ENCODE peak calls at places on chromosomes 6 and 20, in five cellular contexts. W is HEK293T, G is T-cell, C is progenitor cell of endocrine pancreas, A is endodermal cell. D is an unnamed sample.

GRCh38 chr6:100171533-100172321 is 177.7 kb upstream of the MCHR2 start:
- DNase-seq in G (no peak), C (no peak), W (no peak), A (no peak), D (no peak)

GRCh38 chr6:107667790-107668189 is 156.3 kb downstream of the SCML4 start:
- DNase-seq in A (no peak), W (no peak), G (no peak), C (no peak), D (no peak)

GRCh38 chr20:34829191-34829590 is 3.7 kb upstream of the NCOA6 start:
- DNase-seq in W (no peak), A (no peak), C (no peak), G (no peak), D (no peak)

GRCh38 chr6:11968241-11968806 is 43.8 kb upstream of the HIVEP1 start:
- DNase-seq in W (no peak), G (no peak), A (no peak), C (no peak), D (no peak)

GRCh38 chr20:58420798-58421496 is 31.9 kb downstream of the VAPB start:
- DNase-seq in C (no peak), A (no peak), W (no peak), G (no peak), D (no peak)

GRCh38 chr6:21731411-21732031 is 138.0 kb downstream of the SOX4 start:
- DNase-seq in W (no peak), G (no peak), A (no peak), C (no peak), D (no peak)

GRCh38 chr20:39474829-39475228 is 512.7 kb downstream of the DHX35 start:
- DNase-seq in C (no peak), A (no peak), G (no peak), W (no peak), D (no peak)

GRCh38 chr20:46814366-46815232 is 80.0 kb upstream of the EYA2 start:
- DNase-seq in A (peak), G (no peak), W (peak), C (no peak), D (no peak)

GRCh38 chr6:170096191-170096802 is 194.6 kb downstream of the DLL1 start:
- DNase-seq in C (no peak), G (no peak), W (peak), A (peak), D (no peak)

GRCh38 chr20:13249118-13249859 is 28.2 kb downstream of the ISM1 start:
- DNase-seq in A (no peak), G (no peak), C (no peak), W (no peak), D (no peak)

GRCh38 chr6:149190228-149190831 is 127.2 kb upstream of the TAB2 start:
- DNase-seq in C (no peak), G (peak), A (peak), W (no peak), D (peak)

GRCh38 chr6:32196682-32197616 is 4.5 kb upstream of the GPSM3 start:
- DNase-seq in W (no peak), C (no peak), G (no peak), A (no peak), D (no peak)

GRCh38 chr6:25138697-25139051 is 140.5 kb upstream of the CARMIL1 start:
- DNase-seq in W (no peak), C (no peak), G (no peak), A (no peak), D (no peak)

GRCh38 chr6:87124074-87124473 is 29.2 kb upstream of the CGA start:
- DNase-seq in A (no peak), W (no peak), C (no peak), G (no peak), D (no peak)

GRCh38 chr6:17714879-17715860 is 8.4 kb upstream of the NUP153 start:
- DNase-seq in C (no peak), A (peak), G (no peak), W (peak), D (no peak)

GRCh38 chr6:125546827-125547226 is 202.6 kb upstream of the HEY2 start:
- DNase-seq in C (no peak), W (peak), A (peak), G (no peak), D (no peak)

GRCh38 chr20:8454137-8454712 is 322.2 kb downstream of the PLCB1 start:
- DNase-seq in W (peak), C (no peak), G (no peak), A (peak), D (peak)

GRCh38 chr6:42260972-42261371 is 43.3 kb upstream of the MRPS10 start:
- DNase-seq in W (peak), G (peak), C (peak), A (peak), D (no peak)

GRCh38 chr6:26056583-26057350 is 30.5 kb upstream of the HFE start:
- DNase-seq in A (peak), C (no peak), G (peak), W (no peak), D (no peak)

GRCh38 chr6:163288066-163288465 is 126.5 kb upstream of the QKI start:
- DNase-seq in A (no peak), C (no peak), G (no peak), W (no peak), D (no peak)

GRCh38 chr6:108589244-108589730 is 28.6 kb downstream of the FOXO3 start:
- DNase-seq in C (peak), W (no peak), G (no peak), A (peak), D (peak)

GRCh38 chr6:69819138-69819537 is 22.3 kb upstream of the LMBRD1 start:
- DNase-seq in G (no peak), C (no peak), A (no peak), W (no peak), D (no peak)

GRCh38 chr6:14771026-14771425 is 474.8 kb upstream of the JARID2 start:
- DNase-seq in W (no peak), C (no peak), G (no peak), A (no peak), D (no peak)

GRCh38 chr6:108565893-108566292 is 5.2 kb downstream of the FOXO3 start:
- DNase-seq in G (no peak), A (no peak), W (no peak), C (no peak), D (no peak)

GRCh38 chr6:3918474-3918873 is 69.3 kb downstream of the FAM50B start:
- DNase-seq in W (no peak), A (no peak), C (no peak), G (no peak), D (no peak)

GRCh38 chr6:110528930-110529325 is 52.5 kb upstream of the SLC22A16 start:
- DNase-seq in A (no peak), W (no peak), C (no peak), G (no peak), D (no peak)

GRCh38 chr6:473759-474453 is 82.4 kb downstream of the IRF4 start:
- DNase-seq in C (no peak), G (no peak), A (peak), W (no peak), D (no peak)

GRCh38 chr6:145483191-145483996 is 251.9 kb downstream of the EPM2A start:
- DNase-seq in C (no peak), A (no peak), G (no peak), W (no peak), D (no peak)

GRCh38 chr20:36604952-36605308 is 649 bp upstream of the RAB5IF start:
- DNase-seq in W (no peak), A (no peak), C (no peak), G (peak), D (no peak)

GRCh38 chr6:136326038-136326561 is 36.5 kb upstream of the BCLAF1 start:
- DNase-seq in C (no peak), A (no peak), W (peak), G (no peak), D (no peak)

GRCh38 chr20:43981535-43981934 is 66.9 kb downstream of the TOX2 start:
- DNase-seq in A (no peak), W (no peak), G (no peak), C (no peak), D (no peak)

GRCh38 chr6:20402181-20403079 is 751 bp downstream of the E2F3 start:
- DNase-seq in A (peak), C (peak), W (peak), G (peak), D (no peak)

GRCh38 chr20:32474967-32475819 is 109.9 kb downstream of the NOL4L start:
- DNase-seq in A (peak), C (peak), G (no peak), W (no peak), D (no peak)

GRCh38 chr6:140319209-140319608 is 944.8 kb upstream of the CITED2 start:
- DNase-seq in W (no peak), C (no peak), A (no peak), G (no peak), D (no peak)

GRCh38 chr20:50003253-50003656 is 20.5 kb downstream of the SNAI1 start:
- DNase-seq in W (no peak), C (no peak), A (no peak), G (no peak), D (no peak)

GRCh38 chr6:41344865-41345264 is 9.5 kb downstream of the NCR2 start:
- DNase-seq in C (no peak), W (no peak), G (peak), A (no peak), D (no peak)

D was measured in iPS DF 6.9.